ENCODE peak calls at places on chromosome 21, in seven cellular contexts. H is stomach, O is suprapubic skin, U is A549, M is tibial nerve, I is uterus, R is endothelial cell of umbilical vein. Z is an unnamed sample.

GRCh38 chr21:31184462-31184861 is 146.2 kb upstream of the KRTAP19-8 start:
- DNase-seq in O (no peak), R (no peak), U (no peak), H (no peak), I (no peak), M (no peak), Z (no peak)

GRCh38 chr21:45104560-45104959 is 30.2 kb downstream of the ADARB1 start:
- DNase-seq in O (no peak), M (no peak), U (no peak), R (peak), H (peak), I (no peak), Z (peak)

GRCh38 chr21:27424601-27425000 is 457.7 kb upstream of the ADAMTS5 start:
- DNase-seq in M (no peak), U (no peak), I (no peak), H (no peak), O (no peak), R (no peak), Z (no peak)

GRCh38 chr21:23951251-23951650 is 1656.0 kb downstream of the MRPL39 start:
- DNase-seq in O (no peak), M (no peak), H (no peak), I (no peak), U (no peak), R (peak), Z (no peak)

GRCh38 chr21:36718951-36719501 is 20.1 kb downstream of the SIM2 start:
- DNase-seq in R (no peak), U (no peak), M (no peak), I (no peak), H (peak), O (peak), Z (no peak)

GRCh38 chr21:29481641-29482040 is 182.9 kb downstream of the BACH1 start:
- DNase-seq in I (no peak), U (no peak), M (no peak), O (no peak), R (no peak), H (no peak), Z (no peak)

GRCh38 chr21:43812139-43812821 is 22.9 kb downstream of the RRP1 start:
- DNase-seq in M (no peak), I (no peak), R (peak), U (no peak), H (peak), O (no peak), Z (no peak)

GRCh38 chr21:33046455-33046854 is 20.7 kb downstream of the OLIG2 start:
- DNase-seq in I (no peak), R (no peak), O (no peak), U (no peak), M (no peak), H (no peak), Z (no peak)

GRCh38 chr21:37863842-37864241 is 52.4 kb downstream of the KCNJ6 start:
- DNase-seq in U (no peak), O (no peak), I (no peak), M (no peak), H (no peak), R (no peak), Z (peak)

GRCh38 chr21:25103500-25104207 is 503.6 kb downstream of the MRPL39 start:
- DNase-seq in M (no peak), U (no peak), I (no peak), O (no peak), R (no peak), H (no peak), Z (no peak)

GRCh38 chr21:36966846-36967657 is 583 bp upstream of the HLCS start:
- DNase-seq in M (no peak), R (peak), U (no peak), H (no peak), I (no peak), O (no peak), Z (peak)

GRCh38 chr21:38139380-38140168 is 117.2 kb upstream of the KCNJ15 start:
- DNase-seq in O (no peak), I (no peak), R (no peak), H (no peak), U (peak), M (no peak), Z (no peak)

GRCh38 chr21:44764319-44765230 is 37.0 kb downstream of the UBE2G2 start:
- DNase-seq in M (no peak), H (no peak), O (peak), I (no peak), U (no peak), R (no peak), Z (no peak)

GRCh38 chr21:15543473-15543872 is 186.3 kb upstream of the USP25 start:
- DNase-seq in R (no peak), O (no peak), H (no peak), M (no peak), I (no peak), U (no peak), Z (no peak)

GRCh38 chr21:14318598-14318997 is 64.3 kb downstream of the HSPA13 start:
- DNase-seq in U (no peak), I (no peak), R (no peak), M (no peak), O (no peak), H (no peak), Z (no peak)

GRCh38 chr21:44949161-44950015 is 9.6 kb downstream of the SLX9 start:
- DNase-seq in R (peak), U (peak), I (peak), M (peak), H (peak), O (peak), Z (peak)

GRCh38 chr21:27813750-27814149 is 846.9 kb upstream of the ADAMTS5 start:
- DNase-seq in I (no peak), H (no peak), M (peak), R (no peak), U (no peak), O (no peak), Z (no peak)

GRCh38 chr21:45164124-45164511 is 89.7 kb downstream of the ADARB1 start:
- DNase-seq in R (no peak), H (no peak), I (peak), O (no peak), M (no peak), U (no peak), Z (no peak)

GRCh38 chr21:31133243-31133830 is 95.1 kb upstream of the KRTAP19-8 start:
- DNase-seq in M (no peak), O (no peak), H (no peak), U (no peak), R (no peak), I (no peak), Z (no peak)

GRCh38 chr21:44455524-44456206 is 355 bp downstream of the LRRC3 start:
- DNase-seq in O (no peak), U (peak), I (no peak), R (peak), M (no peak), H (peak), Z (peak)

GRCh38 chr21:37986751-37987399 is 70.6 kb upstream of the KCNJ6 start:
- DNase-seq in R (no peak), H (no peak), U (no peak), M (no peak), O (no peak), I (no peak), Z (no peak)

GRCh38 chr21:31977816-31978215 is 105.0 kb downstream of the HUNK start:
- DNase-seq in M (no peak), I (no peak), U (no peak), H (no peak), R (no peak), O (no peak), Z (no peak)

GRCh38 chr21:33848252-33848953 is 67.2 kb downstream of the ATP5PO start:
- DNase-seq in O (no peak), I (no peak), M (no peak), R (no peak), U (no peak), H (no peak), Z (no peak)

GRCh38 chr21:16496594-16496993 is 766.8 kb downstream of the USP25 start:
- DNase-seq in M (no peak), U (no peak), H (no peak), O (no peak), I (no peak), R (peak), Z (no peak)

GRCh38 chr21:34037009-34037408 is 36.4 kb upstream of the MRPS6 start:
- DNase-seq in M (no peak), U (no peak), I (no peak), H (no peak), R (no peak), O (no peak), Z (no peak)

DNA sequence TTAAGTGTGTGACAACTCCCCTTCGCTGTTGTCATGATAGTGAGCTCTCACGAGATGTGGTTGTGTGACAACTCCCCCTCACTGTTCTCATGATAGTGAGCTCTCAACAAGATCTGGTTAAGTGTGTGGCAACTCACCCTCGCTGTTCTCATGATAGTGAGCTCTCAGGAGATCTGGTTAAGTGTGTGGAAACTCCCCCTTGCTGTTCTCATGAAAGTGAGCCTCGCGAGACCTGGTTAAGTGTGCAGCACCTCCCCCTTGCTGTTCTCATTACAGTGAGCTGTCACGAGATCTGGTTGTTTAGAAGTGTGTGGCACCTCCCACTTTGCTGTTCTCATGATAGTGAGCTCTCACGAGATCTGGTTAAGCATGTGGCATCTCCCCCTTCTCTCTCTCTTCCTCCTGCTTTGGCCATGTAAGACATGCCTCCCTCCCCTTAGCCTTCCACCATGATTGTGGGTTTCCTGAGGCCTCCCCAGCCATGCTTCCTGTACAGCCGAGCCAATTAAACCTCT is 25.1 kb upstream of the LSS start:
- DNase-seq in H (no peak), I (no peak), O (no peak), U (no peak), R (peak), M (no peak), Z (no peak)
- TF ChIP-seq POLR2A in H (no peak), I (no peak), O (no peak), U (no peak), R (no peak), M (no peak), Z (no peak)

GRCh38 chr21:42155045-42155855 is 63.7 kb upstream of the ABCG1 start:
- DNase-seq in M (no peak), U (no peak), H (no peak), O (peak), R (no peak), I (no peak), Z (no peak)
- TF ChIP-seq CTCF in M (no peak), U (no peak), H (no peak), O (no peak), R (no peak), I (no peak), Z (no peak)

GRCh38 chr21:35178812-35179211 is 129.7 kb upstream of the RUNX1 start:
- DNase-seq in O (no peak), H (no peak), R (peak), M (no peak), I (no peak), U (no peak), Z (no peak)

GRCh38 chr21:35178098-35178497 is 129.0 kb upstream of the RUNX1 start:
- DNase-seq in R (no peak), I (no peak), H (no peak), M (no peak), U (no peak), O (no peak), Z (no peak)

DNA sequence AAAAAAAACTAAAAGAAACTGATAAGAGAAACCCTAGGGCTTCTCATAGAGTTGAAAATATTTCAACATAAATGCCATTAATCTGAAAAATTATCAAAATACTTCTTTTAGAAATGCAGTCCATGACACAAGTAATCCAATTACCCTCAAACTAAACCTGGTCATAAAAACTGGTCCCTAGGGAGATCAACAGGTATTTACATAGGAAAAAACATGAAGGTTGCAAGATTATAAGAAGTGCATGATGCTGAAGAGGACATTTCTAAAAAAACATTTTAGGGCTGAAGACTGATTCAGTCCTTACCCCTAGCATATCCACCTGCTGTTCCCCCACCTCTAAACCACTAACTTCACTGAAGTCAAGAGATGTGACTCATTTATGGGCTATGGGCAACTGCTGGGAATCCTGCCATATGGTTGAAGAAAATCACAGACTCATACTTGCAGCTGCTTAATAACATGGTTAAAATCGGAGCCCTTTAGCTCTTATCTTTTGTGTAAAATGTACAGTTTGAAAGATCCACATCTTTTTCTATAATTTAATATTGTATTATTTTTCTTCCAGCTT is 131.0 kb upstream of the RUNX1 start:
- DNase-seq in U (no peak), O (no peak), I (no peak), R (no peak), M (no peak), H (no peak), Z (no peak)
- H3K27ac ChIP-seq in U (no peak), O (no peak), I (no peak), R (no peak), M (no peak), H (no peak), Z (no peak)

GRCh38 chr21:41877901-41878830 is 978 bp downstream of the PRDM15 start:
- DNase-seq in H (peak), I (peak), R (peak), U (no peak), M (no peak), O (no peak), Z (peak)

GRCh38 chr21:41880153-41880552 is 1.0 kb upstream of the PRDM15 start:
- DNase-seq in O (no peak), U (no peak), H (no peak), I (no peak), M (no peak), R (no peak), Z (no peak)

GRCh38 chr21:41878831-41879189 is 334 bp downstream of the PRDM15 start:
- DNase-seq in I (peak), H (peak), U (peak), M (peak), R (peak), O (no peak), Z (peak)

GRCh38 chr21:41881051-41881450 is 1.9 kb upstream of the PRDM15 start:
- DNase-seq in U (no peak), R (no peak), I (no peak), M (no peak), O (no peak), H (no peak), Z (no peak)

GRCh38 chr21:41879190-41879998 is at the start of gene PRDM15:
- DNase-seq in M (peak), U (peak), H (peak), O (peak), R (peak), I (peak), Z (peak)
- TF ChIP-seq POLR2A in M (peak), U (peak), H (no peak), O (no peak), R (peak), I (no peak), Z (no peak)

Z was measured in body of pancreas.